ENCODE peak calls at places on chromosomes 13 and 19, in six cellular contexts. One of them, this sample, is unnamed.

GRCh38 chr19:50718255-50719118 is 1.1 kb downstream of the SHANK1 start:
- DNase-seq in activated T-helper 1 cell treated with Interleukin-2 at 50 U/mL for 16 hours: no peak
- DNase-seq in fibroblast of the aortic adventitia: no peak
- DNase-seq in NCI-H226: no peak
- DNase-seq in neural crest cell: no peak
- DNase-seq in naive thymus-derived CD8-positive, alpha-beta T cell: no peak
- DNase-seq in this sample: no peak

GRCh38 chr13:48727252-48728011 is 73.7 kb downstream of the CYSLTR2 start:
- DNase-seq in neural crest cell: no peak
- DNase-seq in NCI-H226: no peak
- DNase-seq in activated T-helper 1 cell treated with Interleukin-2 at 50 U/mL for 16 hours: no peak
- DNase-seq in naive thymus-derived CD8-positive, alpha-beta T cell: no peak
- DNase-seq in fibroblast of the aortic adventitia: no peak
- DNase-seq in this sample: no peak

GRCh38 chr13:45718992-45719391 is 16.9 kb downstream of the CBY2 start:
- DNase-seq in fibroblast of the aortic adventitia: no peak
- DNase-seq in NCI-H226: no peak
- DNase-seq in neural crest cell: no peak
- DNase-seq in activated T-helper 1 cell treated with Interleukin-2 at 50 U/mL for 16 hours: no peak
- DNase-seq in naive thymus-derived CD8-positive, alpha-beta T cell: no peak
- DNase-seq in this sample: peak

GRCh38 chr13:98938801-98939200 is 39.1 kb downstream of the DOCK9 start:
- DNase-seq in naive thymus-derived CD8-positive, alpha-beta T cell: no peak
- DNase-seq in NCI-H226: no peak
- DNase-seq in fibroblast of the aortic adventitia: no peak
- DNase-seq in neural crest cell: no peak
- DNase-seq in activated T-helper 1 cell treated with Interleukin-2 at 50 U/mL for 16 hours: no peak
- DNase-seq in this sample: no peak

GRCh38 chr13:94706854-94707399 is 5.4 kb downstream of the SOX21 start:
- DNase-seq in neural crest cell: peak
- DNase-seq in activated T-helper 1 cell treated with Interleukin-2 at 50 U/mL for 16 hours: no peak
- DNase-seq in naive thymus-derived CD8-positive, alpha-beta T cell: no peak
- DNase-seq in fibroblast of the aortic adventitia: no peak
- DNase-seq in NCI-H226: no peak
- DNase-seq in this sample: no peak

GRCh38 chr13:109214393-109214792 is 572.0 kb downstream of the IRS2 start:
- DNase-seq in fibroblast of the aortic adventitia: no peak
- DNase-seq in naive thymus-derived CD8-positive, alpha-beta T cell: no peak
- DNase-seq in activated T-helper 1 cell treated with Interleukin-2 at 50 U/mL for 16 hours: no peak
- DNase-seq in neural crest cell: no peak
- DNase-seq in NCI-H226: no peak
- DNase-seq in this sample: no peak

GRCh38 chr13:81171065-81171647 is 830.2 kb upstream of the SPRY2 start:
- DNase-seq in naive thymus-derived CD8-positive, alpha-beta T cell: no peak
- DNase-seq in activated T-helper 1 cell treated with Interleukin-2 at 50 U/mL for 16 hours: no peak
- DNase-seq in NCI-H226: no peak
- DNase-seq in neural crest cell: no peak
- DNase-seq in fibroblast of the aortic adventitia: peak
- DNase-seq in this sample: peak

GRCh38 chr13:84649853-84650252 is 767.6 kb upstream of the SLITRK1 start:
- DNase-seq in naive thymus-derived CD8-positive, alpha-beta T cell: no peak
- DNase-seq in fibroblast of the aortic adventitia: peak
- DNase-seq in activated T-helper 1 cell treated with Interleukin-2 at 50 U/mL for 16 hours: no peak
- DNase-seq in neural crest cell: no peak
- DNase-seq in NCI-H226: peak
- DNase-seq in this sample: no peak

GRCh38 chr19:34556500-34556899 is 74.9 kb downstream of the WTIP start:
- DNase-seq in naive thymus-derived CD8-positive, alpha-beta T cell: no peak
- DNase-seq in activated T-helper 1 cell treated with Interleukin-2 at 50 U/mL for 16 hours: no peak
- DNase-seq in neural crest cell: peak
- DNase-seq in NCI-H226: peak
- DNase-seq in fibroblast of the aortic adventitia: peak
- DNase-seq in this sample: peak

GRCh38 chr13:109243311-109243951 is 543.0 kb downstream of the IRS2 start:
- DNase-seq in neural crest cell: no peak
- DNase-seq in fibroblast of the aortic adventitia: peak
- DNase-seq in activated T-helper 1 cell treated with Interleukin-2 at 50 U/mL for 16 hours: no peak
- DNase-seq in NCI-H226: peak
- DNase-seq in naive thymus-derived CD8-positive, alpha-beta T cell: no peak
- DNase-seq in this sample: no peak

GRCh38 chr13:70384156-70384555 is 275.9 kb upstream of the KLHL1 start:
- DNase-seq in naive thymus-derived CD8-positive, alpha-beta T cell: no peak
- DNase-seq in NCI-H226: no peak
- DNase-seq in fibroblast of the aortic adventitia: no peak
- DNase-seq in activated T-helper 1 cell treated with Interleukin-2 at 50 U/mL for 16 hours: no peak
- DNase-seq in neural crest cell: no peak
- DNase-seq in this sample: no peak

GRCh38 chr13:113905018-113905417 is 41.1 kb upstream of the GAS6 start:
- DNase-seq in neural crest cell: no peak
- DNase-seq in fibroblast of the aortic adventitia: no peak
- DNase-seq in NCI-H226: no peak
- DNase-seq in activated T-helper 1 cell treated with Interleukin-2 at 50 U/mL for 16 hours: no peak
- DNase-seq in naive thymus-derived CD8-positive, alpha-beta T cell: no peak
- DNase-seq in this sample: no peak

GRCh38 chr19:10981496-10981895 is 20.7 kb downstream of the SMARCA4 start:
- DNase-seq in fibroblast of the aortic adventitia: no peak
- DNase-seq in NCI-H226: peak
- DNase-seq in neural crest cell: no peak
- DNase-seq in naive thymus-derived CD8-positive, alpha-beta T cell: no peak
- DNase-seq in activated T-helper 1 cell treated with Interleukin-2 at 50 U/mL for 16 hours: no peak
- DNase-seq in this sample: no peak

GRCh38 chr19:52987221-52987620 is 24.5 kb upstream of the ZNF816 start:
- DNase-seq in naive thymus-derived CD8-positive, alpha-beta T cell: no peak
- DNase-seq in activated T-helper 1 cell treated with Interleukin-2 at 50 U/mL for 16 hours: no peak
- DNase-seq in neural crest cell: no peak
- DNase-seq in NCI-H226: no peak
- DNase-seq in fibroblast of the aortic adventitia: no peak
- DNase-seq in this sample: no peak

GRCh38 chr19:50518091-50519005 is 4.6 kb upstream of the ASPDH start:
- DNase-seq in activated T-helper 1 cell treated with Interleukin-2 at 50 U/mL for 16 hours: no peak
- DNase-seq in fibroblast of the aortic adventitia: no peak
- DNase-seq in naive thymus-derived CD8-positive, alpha-beta T cell: no peak
- DNase-seq in NCI-H226: no peak
- DNase-seq in neural crest cell: no peak
- DNase-seq in this sample: no peak

GRCh38 chr13:77554079-77554478 is 18.6 kb downstream of the SCEL start:
- DNase-seq in naive thymus-derived CD8-positive, alpha-beta T cell: no peak
- DNase-seq in fibroblast of the aortic adventitia: no peak
- DNase-seq in activated T-helper 1 cell treated with Interleukin-2 at 50 U/mL for 16 hours: no peak
- DNase-seq in neural crest cell: no peak
- DNase-seq in NCI-H226: no peak
- DNase-seq in this sample: no peak

GRCh38 chr13:101398191-101398590 is 18.1 kb downstream of the NALCN start:
- DNase-seq in NCI-H226: peak
- DNase-seq in fibroblast of the aortic adventitia: peak
- DNase-seq in naive thymus-derived CD8-positive, alpha-beta T cell: no peak
- DNase-seq in neural crest cell: no peak
- DNase-seq in activated T-helper 1 cell treated with Interleukin-2 at 50 U/mL for 16 hours: no peak
- DNase-seq in this sample: no peak

GRCh38 chr19:34220472-34221063 is 33.8 kb upstream of the GARRE1 start:
- DNase-seq in NCI-H226: no peak
- DNase-seq in naive thymus-derived CD8-positive, alpha-beta T cell: peak
- DNase-seq in fibroblast of the aortic adventitia: peak
- DNase-seq in activated T-helper 1 cell treated with Interleukin-2 at 50 U/mL for 16 hours: no peak
- DNase-seq in neural crest cell: peak
- DNase-seq in this sample: peak

GRCh38 chr13:48400090-48400694 is 12.7 kb downstream of the LPAR6 start:
- DNase-seq in naive thymus-derived CD8-positive, alpha-beta T cell: no peak
- DNase-seq in NCI-H226: no peak
- DNase-seq in neural crest cell: no peak
- DNase-seq in activated T-helper 1 cell treated with Interleukin-2 at 50 U/mL for 16 hours: no peak
- DNase-seq in fibroblast of the aortic adventitia: peak
- DNase-seq in this sample: no peak

GRCh38 chr19:47608908-47609879 is at the start of gene BICRA:
- DNase-seq in naive thymus-derived CD8-positive, alpha-beta T cell: peak
- DNase-seq in neural crest cell: peak
- DNase-seq in activated T-helper 1 cell treated with Interleukin-2 at 50 U/mL for 16 hours: peak
- DNase-seq in NCI-H226: peak
- DNase-seq in fibroblast of the aortic adventitia: peak
- DNase-seq in this sample: peak

GRCh38 chr19:49056101-49056901 is 1.2 kb downstream of the CGB7 start:
- DNase-seq in NCI-H226: no peak
- DNase-seq in activated T-helper 1 cell treated with Interleukin-2 at 50 U/mL for 16 hours: peak
- DNase-seq in neural crest cell: peak
- DNase-seq in naive thymus-derived CD8-positive, alpha-beta T cell: peak
- DNase-seq in fibroblast of the aortic adventitia: peak
- DNase-seq in this sample: peak

GRCh38 chr19:5494780-5495179 is 39.6 kb downstream of the ZNRF4 start:
- DNase-seq in naive thymus-derived CD8-positive, alpha-beta T cell: no peak
- DNase-seq in fibroblast of the aortic adventitia: no peak
- DNase-seq in activated T-helper 1 cell treated with Interleukin-2 at 50 U/mL for 16 hours: no peak
- DNase-seq in neural crest cell: no peak
- DNase-seq in NCI-H226: no peak
- DNase-seq in this sample: no peak

GRCh38 chr19:5170329-5170745 is 170.3 kb downstream of the PTPRS start:
- DNase-seq in NCI-H226: no peak
- DNase-seq in activated T-helper 1 cell treated with Interleukin-2 at 50 U/mL for 16 hours: peak
- DNase-seq in fibroblast of the aortic adventitia: no peak
- DNase-seq in neural crest cell: peak
- DNase-seq in naive thymus-derived CD8-positive, alpha-beta T cell: peak
- DNase-seq in this sample: no peak

GRCh38 chr19:46611791-46612190 is 10.7 kb downstream of the CALM3 start:
- DNase-seq in neural crest cell: no peak
- DNase-seq in fibroblast of the aortic adventitia: no peak
- DNase-seq in activated T-helper 1 cell treated with Interleukin-2 at 50 U/mL for 16 hours: no peak
- DNase-seq in naive thymus-derived CD8-positive, alpha-beta T cell: no peak
- DNase-seq in NCI-H226: no peak
- DNase-seq in this sample: no peak

GRCh38 chr19:13859361-13859880 is 17.5 kb upstream of the NANOS3 start:
- DNase-seq in activated T-helper 1 cell treated with Interleukin-2 at 50 U/mL for 16 hours: no peak
- DNase-seq in fibroblast of the aortic adventitia: no peak
- DNase-seq in NCI-H226: peak
- DNase-seq in naive thymus-derived CD8-positive, alpha-beta T cell: no peak
- DNase-seq in neural crest cell: no peak
- DNase-seq in this sample: no peak

GRCh38 chr13:72458701-72459100 is 268.7 kb downstream of the MZT1 start:
- DNase-seq in fibroblast of the aortic adventitia: no peak
- DNase-seq in naive thymus-derived CD8-positive, alpha-beta T cell: no peak
- DNase-seq in NCI-H226: peak
- DNase-seq in activated T-helper 1 cell treated with Interleukin-2 at 50 U/mL for 16 hours: no peak
- DNase-seq in neural crest cell: no peak
- DNase-seq in this sample: peak

GRCh38 chr19:5801796-5802616 is 2.9 kb upstream of the NRTN start:
- DNase-seq in fibroblast of the aortic adventitia: no peak
- DNase-seq in activated T-helper 1 cell treated with Interleukin-2 at 50 U/mL for 16 hours: no peak
- DNase-seq in NCI-H226: no peak
- DNase-seq in naive thymus-derived CD8-positive, alpha-beta T cell: no peak
- DNase-seq in neural crest cell: peak
- DNase-seq in this sample: no peak

GRCh38 chr19:55692681-55693081 is 17.7 kb downstream of the EPN1 start:
- DNase-seq in naive thymus-derived CD8-positive, alpha-beta T cell: no peak
- DNase-seq in NCI-H226: no peak
- DNase-seq in neural crest cell: no peak
- DNase-seq in fibroblast of the aortic adventitia: no peak
- DNase-seq in activated T-helper 1 cell treated with Interleukin-2 at 50 U/mL for 16 hours: no peak
- DNase-seq in this sample: no peak

GRCh38 chr19:39186391-39186790 is 10.4 kb upstream of the NCCRP1 start:
- DNase-seq in naive thymus-derived CD8-positive, alpha-beta T cell: no peak
- DNase-seq in neural crest cell: no peak
- DNase-seq in activated T-helper 1 cell treated with Interleukin-2 at 50 U/mL for 16 hours: no peak
- DNase-seq in fibroblast of the aortic adventitia: no peak
- DNase-seq in NCI-H226: no peak
- DNase-seq in this sample: no peak

GRCh38 chr13:31891472-31891871 is 140.1 kb upstream of the FRY start:
- DNase-seq in naive thymus-derived CD8-positive, alpha-beta T cell: no peak
- DNase-seq in fibroblast of the aortic adventitia: peak
- DNase-seq in NCI-H226: peak
- DNase-seq in activated T-helper 1 cell treated with Interleukin-2 at 50 U/mL for 16 hours: no peak
- DNase-seq in neural crest cell: no peak
- DNase-seq in this sample: peak

GRCh38 chr13:26219726-26220125 is 2.4 kb downstream of the RNF6 start:
- DNase-seq in neural crest cell: no peak
- DNase-seq in activated T-helper 1 cell treated with Interleukin-2 at 50 U/mL for 16 hours: no peak
- DNase-seq in fibroblast of the aortic adventitia: peak
- DNase-seq in naive thymus-derived CD8-positive, alpha-beta T cell: no peak
- DNase-seq in NCI-H226: no peak
- DNase-seq in this sample: no peak

GRCh38 chr19:54158812-54159351 is 639 bp downstream of the LENG1 start:
- DNase-seq in neural crest cell: no peak
- DNase-seq in naive thymus-derived CD8-positive, alpha-beta T cell: no peak
- DNase-seq in fibroblast of the aortic adventitia: peak
- DNase-seq in NCI-H226: no peak
- DNase-seq in activated T-helper 1 cell treated with Interleukin-2 at 50 U/mL for 16 hours: no peak
- DNase-seq in this sample: no peak

GRCh38 chr19:15372891-15373301 is 6.7 kb downstream of the AKAP8 start:
- DNase-seq in fibroblast of the aortic adventitia: no peak
- DNase-seq in neural crest cell: no peak
- DNase-seq in naive thymus-derived CD8-positive, alpha-beta T cell: no peak
- DNase-seq in activated T-helper 1 cell treated with Interleukin-2 at 50 U/mL for 16 hours: no peak
- DNase-seq in NCI-H226: no peak
- DNase-seq in this sample: no peak

GRCh38 chr13:36224730-36225129 is 10.4 kb upstream of the SOHLH2 start:
- DNase-seq in fibroblast of the aortic adventitia: no peak
- DNase-seq in neural crest cell: no peak
- DNase-seq in activated T-helper 1 cell treated with Interleukin-2 at 50 U/mL for 16 hours: no peak
- DNase-seq in NCI-H226: no peak
- DNase-seq in naive thymus-derived CD8-positive, alpha-beta T cell: no peak
- DNase-seq in this sample: no peak

GRCh38 chr19:14059652-14060155 is 2.2 kb downstream of the PALM3 start:
- DNase-seq in naive thymus-derived CD8-positive, alpha-beta T cell: no peak
- DNase-seq in NCI-H226: no peak
- DNase-seq in neural crest cell: no peak
- DNase-seq in activated T-helper 1 cell treated with Interleukin-2 at 50 U/mL for 16 hours: no peak
- DNase-seq in fibroblast of the aortic adventitia: no peak
- DNase-seq in this sample: no peak

GRCh38 chr19:58544591-58545285 is 874 bp downstream of the TRIM28 start:
- DNase-seq in NCI-H226: peak
- DNase-seq in neural crest cell: peak
- DNase-seq in naive thymus-derived CD8-positive, alpha-beta T cell: peak
- DNase-seq in fibroblast of the aortic adventitia: peak
- DNase-seq in activated T-helper 1 cell treated with Interleukin-2 at 50 U/mL for 16 hours: peak
- DNase-seq in this sample: peak

This sample was measured in T47D.